ENCODE peak calls at places on chromosomes 13 and 19, in eight cellular contexts. S is activated naive CD8-positive, alpha-beta T cell treated with anti-CD3 and anti-CD28 coated beads, Interleukin-2, amount 50 U/mL, for 24 hours; W is T-cell; K is NCI-H1105; G is aorta; I is stimulated activated CD8-positive, alpha-beta memory T cell treated with anti-CD3 and anti-CD28 coated beads, Interleukin-4, amount 100 ng/mL, for 48 hours; Z is HL-60; N is COLO829. M is an unnamed sample.

GRCh38 chr19:38666662-38667448 is 19.4 kb downstream of the ACTN4 start:
- DNase-seq in S (no peak), W (no peak), K (no peak), G (peak), I (peak), Z (no peak), N (peak), M (no peak)

GRCh38 chr19:7909471-7910067 is 5.1 kb upstream of the TGFBR3L start:
- DNase-seq in S (no peak), W (no peak), K (no peak), G (peak), I (no peak), Z (no peak), N (no peak), M (no peak)

GRCh38 chr19:51018745-51019543 is 565 bp downstream of the KLK10 start:
- DNase-seq in S (no peak), W (no peak), K (no peak), G (no peak), I (no peak), Z (no peak), N (no peak), M (no peak)

GRCh38 chr13:48727252-48728011 is 73.7 kb downstream of the CYSLTR2 start:
- DNase-seq in S (no peak), W (no peak), K (no peak), G (no peak), I (no peak), Z (no peak), N (peak), M (no peak)

GRCh38 chr19:17389957-17390664 is 3.9 kb downstream of the CCDC194 start:
- DNase-seq in S (no peak), W (no peak), K (no peak), G (no peak), I (no peak), Z (no peak), N (no peak), M (no peak)

GRCh38 chr13:23979361-23980159 is 82.3 kb upstream of the C1QTNF9B start:
- DNase-seq in S (peak), W (peak), K (no peak), G (peak), I (peak), Z (peak), N (peak), M (peak)

GRCh38 chr19:45887311-45887710 is 1.4 kb upstream of the IRF2BP1 start:
- DNase-seq in S (no peak), W (no peak), K (no peak), G (no peak), I (no peak), Z (no peak), N (no peak), M (no peak)

GRCh38 chr19:33640773-33641172 is 19.0 kb downstream of the CHST8 start:
- DNase-seq in S (no peak), W (no peak), K (no peak), G (no peak), I (no peak), Z (no peak), N (no peak), M (no peak)

GRCh38 chr13:32175943-32176342 is 139.2 kb downstream of the ZAR1L start:
- DNase-seq in S (no peak), W (no peak), K (no peak), G (no peak), I (no peak), Z (no peak), N (no peak), M (no peak)

GRCh38 chr13:57552441-57552840 is 79.1 kb upstream of the PCDH17 start:
- DNase-seq in S (no peak), W (no peak), K (no peak), G (no peak), I (no peak), Z (no peak), N (peak), M (no peak)

GRCh38 chr19:41264581-41265375 is 606 bp downstream of the HNRNPUL1 start:
- DNase-seq in S (peak), W (peak), K (peak), G (peak), I (peak), Z (peak), N (peak), M (peak)

GRCh38 chr13:110319774-110320509 is 12.9 kb downstream of the COL4A2 start:
- DNase-seq in S (peak), W (no peak), K (no peak), G (peak), I (peak), Z (no peak), N (peak), M (no peak)

GRCh38 chr19:58434217-58434616 is 5.7 kb downstream of the ZNF132 start:
- DNase-seq in S (no peak), W (no peak), K (no peak), G (no peak), I (no peak), Z (no peak), N (no peak), M (no peak)